ENCODE peak calls at places on chromosomes 13 and 19, in eight cellular contexts. One of them, this sample, is unnamed. For H3K4me1, the result is how much of the 10 kb centered on the place peaks cover.

GRCh38 chr13:64457976-64458375 is 2772.2 kb downstream of the PCDH9 start:
- DNase-seq in MM.1S: no peak
- DNase-seq in body of pancreas: no peak
- DNase-seq in mammary epithelial cell: no peak
- DNase-seq in mucosa of descending colon: no peak
- DNase-seq in DND-41: no peak
- DNase-seq in right lobe of liver: no peak
- DNase-seq in CD4-positive, CD25-positive, alpha-beta regulatory T cell: no peak
- DNase-seq in this sample: no peak

GRCh38 chr13:22960827-22961226 is 220.0 kb upstream of the SGCG start:
- DNase-seq in MM.1S: no peak
- DNase-seq in right lobe of liver: no peak
- DNase-seq in body of pancreas: no peak
- DNase-seq in CD4-positive, CD25-positive, alpha-beta regulatory T cell: no peak
- DNase-seq in mucosa of descending colon: no peak
- DNase-seq in DND-41: no peak
- DNase-seq in mammary epithelial cell: no peak
- DNase-seq in this sample: no peak

GRCh38 chr13:113546571-113547247 is 37.8 kb upstream of the TFDP1 start:
- DNase-seq in CD4-positive, CD25-positive, alpha-beta regulatory T cell: no peak
- DNase-seq in mammary epithelial cell: no peak
- DNase-seq in mucosa of descending colon: no peak
- DNase-seq in right lobe of liver: no peak
- DNase-seq in MM.1S: no peak
- DNase-seq in DND-41: no peak
- DNase-seq in body of pancreas: peak
- DNase-seq in this sample: no peak

GRCh38 chr13:36131215-36131930 is at the start of gene DCLK1:
- DNase-seq in MM.1S: no peak
- DNase-seq in body of pancreas: peak
- DNase-seq in DND-41: no peak
- DNase-seq in right lobe of liver: no peak
- DNase-seq in mucosa of descending colon: peak
- DNase-seq in mammary epithelial cell: peak
- DNase-seq in CD4-positive, CD25-positive, alpha-beta regulatory T cell: no peak
- DNase-seq in this sample: no peak

GRCh38 chr13:50766043-50766442 is 77.4 kb downstream of the DLEU7 start:
- DNase-seq in right lobe of liver: no peak
- DNase-seq in mammary epithelial cell: no peak
- DNase-seq in CD4-positive, CD25-positive, alpha-beta regulatory T cell: no peak
- DNase-seq in mucosa of descending colon: no peak
- DNase-seq in DND-41: no peak
- DNase-seq in MM.1S: no peak
- DNase-seq in body of pancreas: no peak
- DNase-seq in this sample: no peak

GRCh38 chr13:93984876-93985275 is 494.6 kb downstream of the DCT start:
- DNase-seq in body of pancreas: no peak
- DNase-seq in CD4-positive, CD25-positive, alpha-beta regulatory T cell: no peak
- DNase-seq in DND-41: no peak
- DNase-seq in right lobe of liver: no peak
- DNase-seq in mammary epithelial cell: no peak
- DNase-seq in MM.1S: no peak
- DNase-seq in mucosa of descending colon: no peak
- DNase-seq in this sample: no peak

GRCh38 chr13:100209857-100210580 is 121.1 kb downstream of the PCCA start:
- DNase-seq in mucosa of descending colon: no peak
- DNase-seq in right lobe of liver: no peak
- DNase-seq in MM.1S: no peak
- DNase-seq in mammary epithelial cell: peak
- DNase-seq in body of pancreas: no peak
- DNase-seq in DND-41: no peak
- DNase-seq in CD4-positive, CD25-positive, alpha-beta regulatory T cell: no peak
- DNase-seq in this sample: no peak

GRCh38 chr19:41839211-41839610 is 5.3 kb downstream of the LYPD4 start:
- DNase-seq in CD4-positive, CD25-positive, alpha-beta regulatory T cell: no peak
- DNase-seq in right lobe of liver: no peak
- DNase-seq in MM.1S: no peak
- DNase-seq in body of pancreas: no peak
- DNase-seq in DND-41: no peak
- DNase-seq in mammary epithelial cell: no peak
- DNase-seq in mucosa of descending colon: no peak
- DNase-seq in this sample: no peak

GRCh38 chr13:72174549-72174948 is 307.5 kb upstream of the DACH1 start:
- DNase-seq in CD4-positive, CD25-positive, alpha-beta regulatory T cell: no peak
- DNase-seq in mammary epithelial cell: no peak
- DNase-seq in body of pancreas: no peak
- DNase-seq in right lobe of liver: no peak
- DNase-seq in mucosa of descending colon: no peak
- DNase-seq in MM.1S: no peak
- DNase-seq in DND-41: no peak
- DNase-seq in this sample: no peak

GRCh38 chr13:40115456-40115855 is 460.0 kb downstream of the COG6 start:
- DNase-seq in CD4-positive, CD25-positive, alpha-beta regulatory T cell: no peak
- DNase-seq in body of pancreas: no peak
- DNase-seq in MM.1S: no peak
- DNase-seq in DND-41: no peak
- DNase-seq in right lobe of liver: no peak
- DNase-seq in mucosa of descending colon: no peak
- DNase-seq in mammary epithelial cell: no peak
- DNase-seq in this sample: no peak

GRCh38 chr19:40223135-40223822 is 3.2 kb downstream of the CCNP start:
- DNase-seq in CD4-positive, CD25-positive, alpha-beta regulatory T cell: peak
- DNase-seq in DND-41: no peak
- DNase-seq in right lobe of liver: no peak
- DNase-seq in body of pancreas: no peak
- DNase-seq in mammary epithelial cell: no peak
- DNase-seq in MM.1S: no peak
- DNase-seq in mucosa of descending colon: peak
- DNase-seq in this sample: no peak

GRCh38 chr13:111129465-111130110 is 14.5 kb downstream of the ARHGEF7 start:
- DNase-seq in MM.1S: no peak
- DNase-seq in body of pancreas: no peak
- DNase-seq in mammary epithelial cell: no peak
- DNase-seq in right lobe of liver: no peak
- DNase-seq in DND-41: no peak
- DNase-seq in mucosa of descending colon: no peak
- DNase-seq in CD4-positive, CD25-positive, alpha-beta regulatory T cell: no peak
- DNase-seq in this sample: no peak

GRCh38 chr19:49475995-49476880 is 2.2 kb downstream of the FLT3LG start:
- DNase-seq in MM.1S: no peak
- DNase-seq in CD4-positive, CD25-positive, alpha-beta regulatory T cell: peak
- DNase-seq in DND-41: peak
- DNase-seq in mammary epithelial cell: no peak
- DNase-seq in right lobe of liver: no peak
- DNase-seq in mucosa of descending colon: no peak
- DNase-seq in body of pancreas: no peak
- DNase-seq in this sample: peak

GRCh38 chr19:43779147-43779819 is 1.5 kb downstream of the KCNN4 start:
- DNase-seq in mammary epithelial cell: peak
- DNase-seq in right lobe of liver: no peak
- DNase-seq in DND-41: no peak
- DNase-seq in body of pancreas: no peak
- DNase-seq in CD4-positive, CD25-positive, alpha-beta regulatory T cell: no peak
- DNase-seq in MM.1S: no peak
- DNase-seq in mucosa of descending colon: peak
- DNase-seq in this sample: no peak

GRCh38 chr19:43775299-43775890 is 5.4 kb downstream of the KCNN4 start:
- DNase-seq in mammary epithelial cell: no peak
- DNase-seq in DND-41: no peak
- DNase-seq in MM.1S: no peak
- DNase-seq in CD4-positive, CD25-positive, alpha-beta regulatory T cell: no peak
- DNase-seq in mucosa of descending colon: no peak
- DNase-seq in right lobe of liver: no peak
- DNase-seq in body of pancreas: no peak
- DNase-seq in this sample: no peak

GRCh38 chr19:43776285-43776684 is 4.5 kb downstream of the KCNN4 start:
- DNase-seq in right lobe of liver: no peak
- DNase-seq in mucosa of descending colon: no peak
- DNase-seq in CD4-positive, CD25-positive, alpha-beta regulatory T cell: no peak
- DNase-seq in MM.1S: no peak
- DNase-seq in mammary epithelial cell: no peak
- DNase-seq in body of pancreas: no peak
- DNase-seq in DND-41: no peak
- DNase-seq in this sample: no peak

GRCh38 chr19:43778651-43779050 is 2.1 kb downstream of the KCNN4 start:
- DNase-seq in MM.1S: no peak
- DNase-seq in CD4-positive, CD25-positive, alpha-beta regulatory T cell: no peak
- DNase-seq in mammary epithelial cell: no peak
- DNase-seq in DND-41: peak
- DNase-seq in body of pancreas: no peak
- DNase-seq in mucosa of descending colon: no peak
- DNase-seq in right lobe of liver: no peak
- DNase-seq in this sample: no peak

DNA sequence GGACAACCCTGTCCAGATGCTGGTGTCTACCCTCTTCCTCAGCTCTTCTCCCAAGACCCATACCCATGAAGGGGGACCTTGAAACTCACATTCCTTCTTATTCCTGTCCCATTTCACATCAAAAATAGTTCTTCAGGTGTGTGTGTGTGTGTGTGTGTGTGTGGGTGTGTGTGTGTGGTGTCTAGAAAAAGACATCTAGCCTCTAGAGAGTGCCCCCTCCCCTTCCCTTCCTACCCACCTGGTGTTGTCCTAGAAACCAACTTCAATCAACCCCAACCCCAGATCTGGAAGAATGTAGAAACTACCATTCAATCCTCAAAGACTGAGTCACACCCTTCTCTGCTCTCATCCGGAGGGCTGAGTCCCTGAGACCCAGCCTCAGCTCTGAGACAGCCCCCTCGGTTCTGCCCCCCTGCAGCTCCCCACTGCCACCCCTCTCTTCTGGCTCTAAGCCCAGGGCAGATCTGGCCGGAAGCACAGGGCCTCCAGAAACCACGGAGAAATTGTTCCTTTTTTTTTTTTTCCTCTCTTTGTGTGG is 3.5 kb downstream of the KCNN4 start:
- DNase-seq in DND-41: peak
- DNase-seq in mucosa of descending colon: no peak
- DNase-seq in body of pancreas: no peak
- DNase-seq in mammary epithelial cell: peak
- DNase-seq in right lobe of liver: no peak
- DNase-seq in CD4-positive, CD25-positive, alpha-beta regulatory T cell: peak
- DNase-seq in MM.1S: no peak
- DNase-seq in this sample: peak
- H3K4me1 ChIP-seq in DND-41: under half
- H3K4me1 ChIP-seq in mucosa of descending colon: under half
- H3K4me1 ChIP-seq in body of pancreas: under half
- H3K4me1 ChIP-seq in mammary epithelial cell: under half
- H3K4me1 ChIP-seq in right lobe of liver: under half
- H3K4me1 ChIP-seq in CD4-positive, CD25-positive, alpha-beta regulatory T cell: half or more
- H3K4me1 ChIP-seq in MM.1S: under half
- H3K4me1 ChIP-seq in this sample: under half

GRCh38 chr19:1855040-1855827 is 7.0 kb upstream of the REXO1 start:
- DNase-seq in right lobe of liver: peak
- DNase-seq in body of pancreas: peak
- DNase-seq in DND-41: peak
- DNase-seq in mammary epithelial cell: peak
- DNase-seq in CD4-positive, CD25-positive, alpha-beta regulatory T cell: peak
- DNase-seq in MM.1S: peak
- DNase-seq in mucosa of descending colon: peak
- DNase-seq in this sample: peak
- H3K4me1 ChIP-seq in right lobe of liver: under half
- H3K4me1 ChIP-seq in body of pancreas: half or more
- H3K4me1 ChIP-seq in DND-41: under half
- H3K4me1 ChIP-seq in mammary epithelial cell: half or more
- H3K4me1 ChIP-seq in CD4-positive, CD25-positive, alpha-beta regulatory T cell: half or more
- H3K4me1 ChIP-seq in MM.1S: under half
- H3K4me1 ChIP-seq in mucosa of descending colon: half or more
- H3K4me1 ChIP-seq in this sample: half or more

DNA sequence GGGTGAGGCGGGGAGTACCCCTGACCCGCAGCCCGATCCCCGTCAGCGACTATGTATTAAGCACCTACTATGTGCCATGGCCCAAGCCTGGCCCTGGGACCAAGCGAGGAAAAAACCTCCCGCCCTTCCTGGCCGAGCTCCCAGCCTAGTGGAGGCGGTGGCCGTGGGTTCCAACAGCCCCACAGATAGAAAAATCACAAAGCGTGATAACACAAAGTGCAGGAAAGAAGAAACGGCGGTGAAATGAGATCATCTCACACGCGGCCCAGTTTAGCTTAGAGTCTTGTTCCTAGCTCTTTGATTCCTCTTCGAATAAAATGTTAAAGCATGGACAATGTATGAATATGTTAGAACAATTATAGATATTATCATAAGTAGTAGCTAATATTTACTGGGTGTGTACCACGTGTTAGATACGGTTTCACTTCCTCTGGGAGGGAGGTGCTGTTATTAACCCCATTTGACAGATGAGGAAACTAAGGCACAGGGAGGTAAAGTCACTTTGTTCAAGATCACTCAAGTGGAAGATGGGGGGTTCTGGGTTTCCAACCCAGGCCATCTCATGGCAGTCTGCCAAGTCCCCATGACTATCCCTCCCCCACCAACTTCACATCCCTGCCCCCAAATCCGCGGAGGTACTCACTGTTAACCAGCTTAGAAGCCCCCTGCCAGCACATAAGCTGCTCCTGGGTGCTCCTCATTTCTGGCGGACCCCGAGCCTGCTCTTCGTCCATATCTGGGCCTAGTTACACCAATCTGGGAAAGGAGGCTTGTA is 1.2 kb upstream of the FXYD7 start:
- DNase-seq in MM.1S: no peak
- DNase-seq in CD4-positive, CD25-positive, alpha-beta regulatory T cell: no peak
- DNase-seq in DND-41: no peak
- DNase-seq in mammary epithelial cell: no peak
- DNase-seq in mucosa of descending colon: peak
- DNase-seq in body of pancreas: peak
- DNase-seq in right lobe of liver: peak
- DNase-seq in this sample: no peak
- H3K4me1 ChIP-seq in MM.1S: under half
- H3K4me1 ChIP-seq in CD4-positive, CD25-positive, alpha-beta regulatory T cell: under half
- H3K4me1 ChIP-seq in DND-41: under half
- H3K4me1 ChIP-seq in mammary epithelial cell: under half
- H3K4me1 ChIP-seq in mucosa of descending colon: under half
- H3K4me1 ChIP-seq in body of pancreas: under half
- H3K4me1 ChIP-seq in right lobe of liver: under half
- H3K4me1 ChIP-seq in this sample: under half

GRCh38 chr19:43362179-43362578 is 8.7 kb downstream of the CD177 start:
- DNase-seq in mammary epithelial cell: no peak
- DNase-seq in DND-41: no peak
- DNase-seq in mucosa of descending colon: no peak
- DNase-seq in CD4-positive, CD25-positive, alpha-beta regulatory T cell: no peak
- DNase-seq in body of pancreas: no peak
- DNase-seq in MM.1S: no peak
- DNase-seq in right lobe of liver: no peak
- DNase-seq in this sample: no peak
- H3K4me1 ChIP-seq in mammary epithelial cell: under half
- H3K4me1 ChIP-seq in DND-41: under half
- H3K4me1 ChIP-seq in mucosa of descending colon: under half
- H3K4me1 ChIP-seq in CD4-positive, CD25-positive, alpha-beta regulatory T cell: under half
- H3K4me1 ChIP-seq in body of pancreas: under half
- H3K4me1 ChIP-seq in MM.1S: under half
- H3K4me1 ChIP-seq in right lobe of liver: under half
- H3K4me1 ChIP-seq in this sample: under half

GRCh38 chr19:56117376-56117884 is 3.7 kb downstream of the ZNF787 start:
- DNase-seq in DND-41: no peak
- DNase-seq in CD4-positive, CD25-positive, alpha-beta regulatory T cell: no peak
- DNase-seq in mucosa of descending colon: peak
- DNase-seq in right lobe of liver: peak
- DNase-seq in MM.1S: no peak
- DNase-seq in mammary epithelial cell: no peak
- DNase-seq in body of pancreas: no peak
- DNase-seq in this sample: no peak
- H3K4me1 ChIP-seq in DND-41: under half
- H3K4me1 ChIP-seq in CD4-positive, CD25-positive, alpha-beta regulatory T cell: under half
- H3K4me1 ChIP-seq in mucosa of descending colon: under half
- H3K4me1 ChIP-seq in right lobe of liver: under half
- H3K4me1 ChIP-seq in MM.1S: under half
- H3K4me1 ChIP-seq in mammary epithelial cell: under half
- H3K4me1 ChIP-seq in body of pancreas: half or more
- H3K4me1 ChIP-seq in this sample: under half

This sample was measured in naive thymus-derived CD4-positive, alpha-beta T cell.